ENCODE peak calls at places on chromosomes 1 and 21, in five cellular contexts. One of them, this sample, is unnamed. For H3K27me3, the result is how much of the 10 kb centered on the place peaks cover.

GRCh38 chr1:228938248-228938891 is 203.1 kb downstream of the RHOU start:
- DNase-seq in hepatocyte: no peak
- DNase-seq in Karpas-422: no peak
- DNase-seq in HCT116: no peak
- DNase-seq in fibroblast of lung: no peak
- DNase-seq in this sample: no peak

GRCh38 chr1:9230869-9231533 is 3.6 kb upstream of the H6PD start:
- DNase-seq in hepatocyte: no peak
- DNase-seq in Karpas-422: no peak
- DNase-seq in HCT116: no peak
- DNase-seq in fibroblast of lung: no peak
- DNase-seq in this sample: no peak

GRCh38 chr1:86100401-86100800 is 56.2 kb downstream of the COL24A1 start:
- DNase-seq in hepatocyte: no peak
- DNase-seq in Karpas-422: no peak
- DNase-seq in HCT116: no peak
- DNase-seq in fibroblast of lung: no peak
- DNase-seq in this sample: no peak

GRCh38 chr1:209652873-209653401 is 712 bp upstream of the LAMB3 start:
- DNase-seq in hepatocyte: peak
- DNase-seq in Karpas-422: no peak
- DNase-seq in HCT116: peak
- DNase-seq in fibroblast of lung: peak
- DNase-seq in this sample: peak

GRCh38 chr1:14969006-14969405 is 184.5 kb upstream of the TMEM51 start:
- DNase-seq in hepatocyte: no peak
- DNase-seq in Karpas-422: no peak
- DNase-seq in HCT116: no peak
- DNase-seq in fibroblast of lung: no peak
- DNase-seq in this sample: no peak

GRCh38 chr1:77036560-77036959 is 169.3 kb downstream of the ST6GALNAC5 start:
- DNase-seq in hepatocyte: peak
- DNase-seq in Karpas-422: peak
- DNase-seq in HCT116: no peak
- DNase-seq in fibroblast of lung: peak
- DNase-seq in this sample: peak

GRCh38 chr1:232622378-232622777 is 7.6 kb downstream of the SIPA1L2 start:
- DNase-seq in hepatocyte: peak
- DNase-seq in Karpas-422: no peak
- DNase-seq in HCT116: peak
- DNase-seq in fibroblast of lung: no peak
- DNase-seq in this sample: no peak

GRCh38 chr21:44886113-44887075 is 12.9 kb upstream of the PTTG1IP start:
- DNase-seq in hepatocyte: no peak
- DNase-seq in Karpas-422: no peak
- DNase-seq in HCT116: no peak
- DNase-seq in fibroblast of lung: no peak
- DNase-seq in this sample: no peak

GRCh38 chr1:192543445-192543844 is 32.1 kb upstream of the RGS1 start:
- DNase-seq in hepatocyte: no peak
- DNase-seq in Karpas-422: no peak
- DNase-seq in HCT116: no peak
- DNase-seq in fibroblast of lung: no peak
- DNase-seq in this sample: no peak

GRCh38 chr21:27017251-27017650 is 50.4 kb upstream of the ADAMTS5 start:
- DNase-seq in hepatocyte: no peak
- DNase-seq in Karpas-422: no peak
- DNase-seq in HCT116: no peak
- DNase-seq in fibroblast of lung: peak
- DNase-seq in this sample: no peak

GRCh38 chr1:230572121-230573083 is 69.9 kb upstream of the COG2 start:
- DNase-seq in hepatocyte: peak
- DNase-seq in Karpas-422: no peak
- DNase-seq in HCT116: no peak
- DNase-seq in fibroblast of lung: no peak
- DNase-seq in this sample: peak

GRCh38 chr1:201229771-201230635 is 39.4 kb downstream of the IGFN1 start:
- DNase-seq in hepatocyte: peak
- DNase-seq in Karpas-422: no peak
- DNase-seq in HCT116: peak
- DNase-seq in fibroblast of lung: peak
- DNase-seq in this sample: peak

GRCh38 chr1:73701816-73702215 is 496.2 kb downstream of the LRRIQ3 start:
- DNase-seq in hepatocyte: no peak
- DNase-seq in Karpas-422: no peak
- DNase-seq in HCT116: no peak
- DNase-seq in fibroblast of lung: no peak
- DNase-seq in this sample: no peak

GRCh38 chr1:31691951-31692350 is 11.9 kb downstream of the COL16A1 start:
- DNase-seq in hepatocyte: no peak
- DNase-seq in Karpas-422: no peak
- DNase-seq in HCT116: no peak
- DNase-seq in fibroblast of lung: no peak
- DNase-seq in this sample: peak

GRCh38 chr21:33750017-33750416 is 107.7 kb downstream of the ITSN1 start:
- DNase-seq in hepatocyte: no peak
- DNase-seq in Karpas-422: no peak
- DNase-seq in HCT116: no peak
- DNase-seq in fibroblast of lung: no peak
- DNase-seq in this sample: no peak

GRCh38 chr21:41045534-41046268 is 122.3 kb upstream of the BACE2 start:
- DNase-seq in hepatocyte: peak
- DNase-seq in Karpas-422: peak
- DNase-seq in HCT116: no peak
- DNase-seq in fibroblast of lung: no peak
- DNase-seq in this sample: no peak

GRCh38 chr1:53370369-53370961 is 42.6 kb upstream of the LRP8 start:
- DNase-seq in hepatocyte: no peak
- DNase-seq in Karpas-422: no peak
- DNase-seq in HCT116: no peak
- DNase-seq in fibroblast of lung: no peak
- DNase-seq in this sample: no peak

GRCh38 chr1:116895073-116895472 is 14.6 kb upstream of the PTGFRN start:
- DNase-seq in hepatocyte: no peak
- DNase-seq in Karpas-422: no peak
- DNase-seq in HCT116: no peak
- DNase-seq in fibroblast of lung: no peak
- DNase-seq in this sample: no peak

GRCh38 chr1:90067194-90067593 is 72.3 kb downstream of the ZNF326 start:
- DNase-seq in hepatocyte: peak
- DNase-seq in Karpas-422: no peak
- DNase-seq in HCT116: no peak
- DNase-seq in fibroblast of lung: no peak
- DNase-seq in this sample: no peak

GRCh38 chr1:147243228-147243685 is 773 bp downstream of the CHD1L start:
- DNase-seq in hepatocyte: peak
- DNase-seq in Karpas-422: peak
- DNase-seq in HCT116: no peak
- DNase-seq in fibroblast of lung: no peak
- DNase-seq in this sample: no peak

GRCh38 chr1:17061486-17062271 is 7.8 kb upstream of the SDHB start:
- DNase-seq in hepatocyte: no peak
- DNase-seq in Karpas-422: no peak
- DNase-seq in HCT116: no peak
- DNase-seq in fibroblast of lung: peak
- DNase-seq in this sample: no peak

GRCh38 chr21:44761747-44762208 is 39.8 kb downstream of the UBE2G2 start:
- DNase-seq in hepatocyte: no peak
- DNase-seq in Karpas-422: no peak
- DNase-seq in HCT116: no peak
- DNase-seq in fibroblast of lung: no peak
- DNase-seq in this sample: no peak

GRCh38 chr21:34771512-34772028 is 102.8 kb downstream of the CLIC6 start:
- DNase-seq in hepatocyte: no peak
- DNase-seq in Karpas-422: no peak
- DNase-seq in HCT116: peak
- DNase-seq in fibroblast of lung: peak
- DNase-seq in this sample: peak

GRCh38 chr1:66711420-66711819 is 40.8 kb upstream of the DYNLT5 start:
- DNase-seq in hepatocyte: no peak
- DNase-seq in Karpas-422: peak
- DNase-seq in HCT116: no peak
- DNase-seq in fibroblast of lung: peak
- DNase-seq in this sample: peak

GRCh38 chr1:44114098-44114497 is 4.5 kb upstream of the KLF17 start:
- DNase-seq in hepatocyte: no peak
- DNase-seq in Karpas-422: no peak
- DNase-seq in HCT116: no peak
- DNase-seq in fibroblast of lung: no peak
- DNase-seq in this sample: no peak

GRCh38 chr1:85358702-85359438 is 82.4 kb upstream of the BCL10 start:
- DNase-seq in hepatocyte: no peak
- DNase-seq in Karpas-422: no peak
- DNase-seq in HCT116: no peak
- DNase-seq in fibroblast of lung: no peak
- DNase-seq in this sample: no peak

GRCh38 chr1:30371179-30371788 is 352.1 kb downstream of the MATN1 start:
- DNase-seq in hepatocyte: no peak
- DNase-seq in Karpas-422: no peak
- DNase-seq in HCT116: no peak
- DNase-seq in fibroblast of lung: no peak
- DNase-seq in this sample: no peak

GRCh38 chr1:158720620-158721019 is at the start of gene OR6K3:
- DNase-seq in hepatocyte: no peak
- DNase-seq in Karpas-422: no peak
- DNase-seq in HCT116: no peak
- DNase-seq in fibroblast of lung: no peak
- DNase-seq in this sample: no peak

GRCh38 chr1:9270290-9270900 is 22.3 kb upstream of the SPSB1 start:
- DNase-seq in hepatocyte: no peak
- DNase-seq in Karpas-422: no peak
- DNase-seq in HCT116: no peak
- DNase-seq in fibroblast of lung: peak
- DNase-seq in this sample: no peak

GRCh38 chr1:92922378-92923035 is 38.8 kb downstream of the DIPK1A start:
- DNase-seq in hepatocyte: no peak
- DNase-seq in Karpas-422: no peak
- DNase-seq in HCT116: no peak
- DNase-seq in fibroblast of lung: peak
- DNase-seq in this sample: no peak

GRCh38 chr1:92924501-92924900 is 36.8 kb downstream of the DIPK1A start:
- DNase-seq in hepatocyte: no peak
- DNase-seq in Karpas-422: no peak
- DNase-seq in HCT116: no peak
- DNase-seq in fibroblast of lung: no peak
- DNase-seq in this sample: peak

GRCh38 chr1:92926873-92927272 is 34.4 kb downstream of the DIPK1A start:
- DNase-seq in hepatocyte: no peak
- DNase-seq in Karpas-422: no peak
- DNase-seq in HCT116: no peak
- DNase-seq in fibroblast of lung: no peak
- DNase-seq in this sample: no peak

GRCh38 chr1:92921031-92922023 is 39.9 kb downstream of the DIPK1A start:
- DNase-seq in hepatocyte: no peak
- DNase-seq in Karpas-422: no peak
- DNase-seq in HCT116: no peak
- DNase-seq in fibroblast of lung: no peak
- DNase-seq in this sample: no peak

GRCh38 chr1:92923664-92924063 is 37.6 kb downstream of the DIPK1A start:
- DNase-seq in hepatocyte: no peak
- DNase-seq in Karpas-422: no peak
- DNase-seq in HCT116: no peak
- DNase-seq in fibroblast of lung: no peak
- DNase-seq in this sample: peak
- H3K4me2 ChIP-seq in hepatocyte: no peak
- H3K4me2 ChIP-seq in Karpas-422: no peak
- H3K4me2 ChIP-seq in HCT116: no peak
- H3K4me2 ChIP-seq in fibroblast of lung: peak
- H3K4me2 ChIP-seq in this sample: no peak

GRCh38 chr1:207993477-207994445 is 82.8 kb upstream of the CD34 start:
- DNase-seq in hepatocyte: no peak
- DNase-seq in Karpas-422: peak
- DNase-seq in HCT116: no peak
- DNase-seq in fibroblast of lung: no peak
- DNase-seq in this sample: no peak
- H3K27me3 ChIP-seq in hepatocyte: under half
- H3K27me3 ChIP-seq in Karpas-422: under half
- H3K27me3 ChIP-seq in HCT116: under half
- H3K27me3 ChIP-seq in fibroblast of lung: under half
- H3K27me3 ChIP-seq in this sample: under half

GRCh38 chr1:169538998-169539871 is 47.0 kb downstream of the F5 start:
- DNase-seq in hepatocyte: peak
- DNase-seq in Karpas-422: no peak
- DNase-seq in HCT116: peak
- DNase-seq in fibroblast of lung: peak
- DNase-seq in this sample: no peak
- H3K4me2 ChIP-seq in hepatocyte: no peak
- H3K4me2 ChIP-seq in Karpas-422: no peak
- H3K4me2 ChIP-seq in HCT116: peak
- H3K4me2 ChIP-seq in fibroblast of lung: no peak
- H3K4me2 ChIP-seq in this sample: no peak

GRCh38 chr1:214187933-214188332 is 93.0 kb upstream of the SMYD2 start:
- DNase-seq in hepatocyte: no peak
- DNase-seq in Karpas-422: no peak
- DNase-seq in HCT116: no peak
- DNase-seq in fibroblast of lung: no peak
- DNase-seq in this sample: no peak

GRCh38 chr1:214188835-214189234 is 92.1 kb upstream of the SMYD2 start:
- DNase-seq in hepatocyte: no peak
- DNase-seq in Karpas-422: no peak
- DNase-seq in HCT116: no peak
- DNase-seq in fibroblast of lung: no peak
- DNase-seq in this sample: no peak

GRCh38 chr1:214184992-214185391 is 96.0 kb upstream of the SMYD2 start:
- DNase-seq in hepatocyte: no peak
- DNase-seq in Karpas-422: no peak
- DNase-seq in HCT116: no peak
- DNase-seq in fibroblast of lung: no peak
- DNase-seq in this sample: no peak

GRCh38 chr1:214186118-214186517 is 94.8 kb upstream of the SMYD2 start:
- DNase-seq in hepatocyte: no peak
- DNase-seq in Karpas-422: no peak
- DNase-seq in HCT116: no peak
- DNase-seq in fibroblast of lung: no peak
- DNase-seq in this sample: no peak

DNA sequence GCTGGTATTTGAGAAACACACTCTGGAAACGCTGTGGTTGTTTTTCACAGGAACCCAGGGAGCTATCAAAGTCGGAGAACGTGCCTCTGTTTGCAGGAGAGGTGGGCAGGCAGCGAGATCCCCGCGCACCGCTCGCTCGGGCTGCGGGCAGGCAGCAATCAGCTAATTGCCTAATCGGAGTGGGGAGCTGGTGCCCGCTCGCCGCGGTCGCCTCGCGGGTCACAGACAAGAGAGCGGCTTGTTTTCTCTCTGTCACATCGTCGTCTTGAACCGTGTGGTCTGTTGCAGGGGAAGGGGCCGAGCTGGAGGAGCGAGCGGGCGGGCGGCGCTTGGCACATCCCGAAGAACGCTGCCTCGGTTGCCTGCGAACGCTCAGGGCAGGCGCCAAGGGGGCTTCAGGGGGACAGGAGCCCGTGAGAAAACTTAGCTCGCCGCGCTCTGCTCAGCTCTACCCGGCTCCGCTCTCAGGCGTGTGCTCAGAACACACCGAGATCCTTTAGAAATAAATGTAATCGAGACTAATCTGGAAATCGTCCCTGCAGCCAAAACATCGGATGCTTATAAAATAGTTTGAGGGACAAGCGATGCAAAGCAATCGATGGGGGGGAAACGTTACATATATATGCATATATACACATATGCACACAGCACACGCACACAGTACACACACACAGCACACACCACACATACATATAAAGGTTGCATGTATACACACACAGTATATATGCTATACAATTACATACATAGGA is 93.6 kb upstream of the SMYD2 start:
- DNase-seq in hepatocyte: no peak
- DNase-seq in Karpas-422: no peak
- DNase-seq in HCT116: no peak
- DNase-seq in fibroblast of lung: peak
- DNase-seq in this sample: no peak
- H3K27me3 ChIP-seq in hepatocyte: under half
- H3K27me3 ChIP-seq in Karpas-422: under half
- H3K27me3 ChIP-seq in HCT116: under half
- H3K27me3 ChIP-seq in fibroblast of lung: under half
- H3K27me3 ChIP-seq in this sample: under half

This sample was measured in trophoblast cell.